ENCODE peak calls at places on chromosomes 6 and 20, in four cellular contexts. B is HCT116, R is uterus, V is ovary. Y is an unnamed sample.

GRCh38 chr6:4447646-4448315 is 312.4 kb upstream of the ECI2 start:
- DNase-seq in B (no peak), R (no peak), V (no peak), Y (no peak)

GRCh38 chr6:30260036-30260504 is 46.9 kb upstream of the TRIM26 start:
- DNase-seq in B (no peak), R (no peak), V (peak), Y (peak)

GRCh38 chr20:46246527-46246926 is 61.8 kb downstream of the CDH22 start:
- DNase-seq in B (no peak), R (no peak), V (no peak), Y (no peak)

GRCh38 chr6:142787422-142787821 is 157.6 kb downstream of the HIVEP2 start:
- DNase-seq in B (no peak), R (no peak), V (no peak), Y (no peak)

GRCh38 chr6:122289721-122290501 is 109.5 kb upstream of the HSF2 start:
- DNase-seq in B (peak), R (no peak), V (no peak), Y (peak)

GRCh38 chr20:31637660-31638059 is at the start of gene COX4I2:
- DNase-seq in B (no peak), R (no peak), V (no peak), Y (no peak)

GRCh38 chr20:35216541-35216940 is 9.9 kb upstream of the MMP24 start:
- DNase-seq in B (no peak), R (no peak), V (no peak), Y (no peak)

GRCh38 chr6:93352604-93353003 is 66.8 kb downstream of the EPHA7 start:
- DNase-seq in B (no peak), R (no peak), V (no peak), Y (no peak)

GRCh38 chr6:109451376-109451775 is 4.2 kb downstream of the MICAL1 start:
- DNase-seq in B (no peak), R (no peak), V (no peak), Y (no peak)

GRCh38 chr6:72461144-72461543 is 160.7 kb upstream of the KCNQ5 start:
- DNase-seq in B (no peak), R (no peak), V (no peak), Y (no peak)

GRCh38 chr6:166553563-166554271 is 32.8 kb downstream of the RAMACL start:
- DNase-seq in B (no peak), R (peak), V (no peak), Y (no peak)

GRCh38 chr6:90322976-90323474 is 26.4 kb upstream of the BACH2 start:
- DNase-seq in B (no peak), R (no peak), V (no peak), Y (no peak)

GRCh38 chr20:25025091-25025861 is 32.7 kb downstream of the ACSS1 start:
- DNase-seq in B (no peak), R (no peak), V (no peak), Y (no peak)

GRCh38 chr6:158817298-158818007 is 1.7 kb downstream of the EZR start:
- DNase-seq in B (no peak), R (peak), V (peak), Y (peak)

GRCh38 chr20:31849306-31849930 is 4.0 kb upstream of the FOXS1 start:
- DNase-seq in B (no peak), R (no peak), V (no peak), Y (no peak)

GRCh38 chr20:4099905-4100675 is 84.7 kb upstream of the RNF24 start:
- DNase-seq in B (no peak), R (no peak), V (no peak), Y (no peak)

GRCh38 chr6:87700351-87700728 is 1.7 kb downstream of the AKIRIN2 start:
- DNase-seq in B (no peak), R (no peak), V (no peak), Y (no peak)

GRCh38 chr6:36698196-36698595 is 570 bp downstream of the RAB44 start:
- DNase-seq in B (no peak), R (no peak), V (peak), Y (no peak)

GRCh38 chr20:57102160-57102559 is 164.3 kb downstream of the BMP7 start:
- DNase-seq in B (no peak), R (no peak), V (no peak), Y (no peak)

GRCh38 chr20:1877604-1878195 is 17.5 kb upstream of the SIRPA start:
- DNase-seq in B (no peak), R (no peak), V (no peak), Y (no peak)

GRCh38 chr20:31816221-31816620 is 2.9 kb upstream of the MYLK2 start:
- DNase-seq in B (no peak), R (no peak), V (no peak), Y (no peak)

GRCh38 chr6:127302728-127303675 is 36.3 kb downstream of the RNF146 start:
- DNase-seq in B (peak), R (peak), V (peak), Y (peak)

GRCh38 chr20:36607586-36608387 is 2.2 kb downstream of the RAB5IF start:
- DNase-seq in B (no peak), R (no peak), V (no peak), Y (no peak)

GRCh38 chr20:46367967-46368901 is 38.2 kb downstream of the ELMO2 start:
- DNase-seq in B (no peak), R (no peak), V (no peak), Y (no peak)

GRCh38 chr20:35008411-35009342 is 53.0 kb downstream of the MYH7B start:
- DNase-seq in B (no peak), R (peak), V (peak), Y (no peak)

GRCh38 chr6:7479801-7480266 is 61.6 kb upstream of the DSP start:
- DNase-seq in B (peak), R (no peak), V (no peak), Y (no peak)

GRCh38 chr6:64504509-64504908 is 868.9 kb downstream of the PHF3 start:
- DNase-seq in B (no peak), R (no peak), V (no peak), Y (no peak)

GRCh38 chr6:38552136-38552535 is 87.6 kb downstream of the BTBD9 start:
- DNase-seq in B (no peak), R (no peak), V (no peak), Y (peak)

GRCh38 chr20:8901237-8902025 is 167.5 kb upstream of the PLCB4 start:
- DNase-seq in B (no peak), R (peak), V (peak), Y (no peak)

GRCh38 chr20:19416627-19417026 is 204.2 kb downstream of the SLC24A3 start:
- DNase-seq in B (no peak), R (no peak), V (no peak), Y (no peak)

GRCh38 chr6:80643881-80644280 is 537.4 kb downstream of the BCKDHB start:
- DNase-seq in B (no peak), R (no peak), V (no peak), Y (no peak)

GRCh38 chr6:148757944-148758343 is 11.1 kb downstream of the UST start:
- DNase-seq in B (no peak), R (no peak), V (no peak), Y (peak)

GRCh38 chr20:47353697-47354387 is 2.7 kb downstream of the ZMYND8 start:
- DNase-seq in B (no peak), R (no peak), V (no peak), Y (peak)

GRCh38 chr6:46016063-46016608 is 476 bp upstream of the CLIC5 start:
- DNase-seq in B (no peak), R (no peak), V (no peak), Y (no peak)

GRCh38 chr6:46013639-46014038 is 2.0 kb downstream of the CLIC5 start:
- DNase-seq in B (no peak), R (no peak), V (no peak), Y (no peak)

GRCh38 chr6:46014511-46015118 is 1.0 kb downstream of the CLIC5 start:
- DNase-seq in B (no peak), R (no peak), V (no peak), Y (peak)

GRCh38 chr6:46014054-46014453 is 1.6 kb downstream of the CLIC5 start:
- DNase-seq in B (no peak), R (no peak), V (no peak), Y (no peak)

GRCh38 chr6:46015119-46015968 is at the start of gene CLIC5:
- DNase-seq in B (no peak), R (no peak), V (no peak), Y (no peak)
- TF ChIP-seq POLR2A in B (no peak), R (no peak), V (no peak), Y (no peak)

DNA sequence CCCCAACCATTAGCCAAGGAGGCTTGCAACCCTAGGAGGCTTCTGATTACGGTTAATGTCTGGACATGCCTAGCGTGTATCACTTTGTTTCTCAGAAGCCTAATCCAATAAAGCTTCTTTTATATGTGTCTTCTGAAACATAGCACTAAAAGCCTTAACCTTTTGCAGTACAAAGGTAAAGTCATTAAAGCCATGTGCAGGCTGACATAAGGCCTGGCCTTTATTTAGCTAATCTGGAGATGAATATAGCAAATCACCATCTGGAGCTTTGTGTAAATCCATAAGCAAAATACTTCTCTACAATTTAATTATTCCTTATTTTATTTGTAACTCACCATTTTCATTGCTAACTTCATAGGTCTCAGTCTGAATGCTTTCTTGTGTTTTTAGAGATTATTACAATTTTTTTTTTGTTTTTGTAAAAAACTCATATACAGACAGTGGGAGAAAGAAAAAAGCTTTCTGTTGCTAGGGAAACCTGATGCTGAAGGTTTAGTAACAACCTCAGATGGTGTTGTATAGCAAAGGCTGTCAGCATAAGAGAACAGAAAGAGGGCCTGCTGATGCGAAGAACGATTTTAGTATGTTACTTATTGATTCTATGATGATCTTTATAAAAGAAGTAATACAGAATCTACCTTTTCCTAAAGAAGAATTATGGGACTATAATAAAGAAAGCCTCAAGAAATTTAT is at the start of gene EYS:
- DNase-seq in B (no peak), R (no peak), V (no peak), Y (no peak)
- TF ChIP-seq POLR2A in B (no peak), R (no peak), V (no peak), Y (no peak)

DNA sequence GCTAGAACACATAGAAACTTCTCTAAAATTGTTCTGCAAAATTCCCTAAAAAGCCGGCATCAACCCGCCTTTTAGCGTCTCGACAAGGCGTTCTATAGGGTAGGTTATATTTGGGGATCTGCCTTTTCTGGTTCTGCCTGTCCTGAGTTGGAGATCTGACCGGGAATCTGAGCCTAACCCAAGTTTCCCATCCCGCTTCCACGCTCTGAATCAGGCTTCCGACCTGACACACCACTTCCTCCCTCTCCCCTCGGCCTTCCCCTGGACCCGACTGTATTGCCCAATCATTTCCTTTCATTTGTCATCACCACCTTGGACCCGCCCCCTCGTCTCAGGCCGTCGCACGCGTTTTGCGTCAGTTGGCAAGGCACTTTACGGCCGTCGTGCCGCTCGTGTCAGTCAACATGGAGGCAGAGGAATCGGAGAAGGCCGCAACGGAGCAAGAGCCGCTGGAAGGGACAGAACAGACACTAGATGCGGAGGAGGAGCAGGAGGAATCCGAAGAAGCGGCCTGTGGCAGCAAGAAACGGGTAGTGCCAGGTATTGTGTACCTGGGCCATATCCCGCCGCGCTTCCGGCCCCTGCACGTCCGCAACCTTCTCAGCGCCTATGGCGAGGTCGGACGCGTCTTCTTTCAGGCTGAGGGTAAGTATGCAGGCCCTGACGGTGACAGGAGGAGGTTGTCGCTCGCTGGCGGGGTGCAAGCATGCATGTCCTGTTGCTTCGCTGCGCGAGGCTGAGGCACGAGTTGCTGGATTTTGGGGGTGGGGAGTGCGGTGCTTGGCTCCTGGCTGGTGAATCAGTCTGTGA is at the start of gene ABT1:
- DNase-seq in B (peak), R (peak), V (peak), Y (peak)
- TF ChIP-seq POLR2A in B (peak), R (peak), V (peak), Y (peak)

GRCh38 chr20:14304466-14304865 is 32.9 kb downstream of the FLRT3 start:
- DNase-seq in B (no peak), R (no peak), V (no peak), Y (no peak)
- TF ChIP-seq POLR2A in B (no peak), R (no peak), V (no peak), Y (no peak)

GRCh38 chr6:41733707-41734665 is 1.4 kb downstream of the TFEB start:
- DNase-seq in B (peak), R (peak), V (peak), Y (peak)

GRCh38 chr6:41734666-41735426 is 562 bp downstream of the TFEB start:
- DNase-seq in B (peak), R (peak), V (peak), Y (peak)

GRCh38 chr6:41736207-41736710 is 851 bp upstream of the TFEB start:
- DNase-seq in B (no peak), R (no peak), V (no peak), Y (no peak)

GRCh38 chr6:41736800-41737555 is 1.6 kb upstream of the TFEB start:
- DNase-seq in B (no peak), R (no peak), V (no peak), Y (no peak)

GRCh38 chr6:41735427-41736206 is at the start of gene TFEB:
- DNase-seq in B (peak), R (peak), V (peak), Y (peak)
- TF ChIP-seq POLR2A in B (no peak), R (peak), V (peak), Y (peak)

Y was measured in NB4.